ENCODE peak calls at places on chromosomes 13 and 19, in six cellular contexts. H is Panc1; J is ovary; I is GM23248; P is fibroblast of lung; R is CD8-positive, alpha-beta T cell. L is an unnamed sample.

GRCh38 chr19:6239401-6239844 is 40.4 kb downstream of the MLLT1 start:
- DNase-seq in P (no peak), I (peak; percentile 85), R (no peak), J (peak; percentile 62), H (no peak), L (no peak)

GRCh38 chr13:95641291-95641811 is 3.2 kb downstream of the DZIP1 start:
- DNase-seq in J (peak; percentile 48), I (peak; percentile 33), H (no peak), P (no peak), R (no peak), L (peak; percentile 49)

GRCh38 chr19:19338082-19338481 is 17.5 kb downstream of the MAU2 start:
- DNase-seq in H (no peak), R (no peak), I (peak; percentile 78), P (peak; percentile 18), J (no peak), L (no peak)

GRCh38 chr19:37197768-37198167 is 12.6 kb downstream of the ZNF585B start:
- DNase-seq in H (no peak), R (no peak), I (no peak), J (no peak), P (no peak), L (no peak)

GRCh38 chr13:112105244-112105681 is 38.3 kb downstream of the SOX1 start:
- DNase-seq in P (no peak), H (no peak), J (no peak), R (no peak), I (no peak), L (no peak)

GRCh38 chr13:79271616-79272015 is 134.4 kb downstream of the RBM26 start:
- DNase-seq in J (no peak), I (no peak), P (no peak), H (no peak), R (no peak), L (no peak)

GRCh38 chr13:36476661-36477060 is 44.4 kb downstream of the CCNA1 start:
- DNase-seq in P (no peak), R (no peak), I (no peak), J (no peak), H (no peak), L (no peak)

GRCh38 chr19:51807925-51808324 is 13.0 kb downstream of the FPR3 start:
- DNase-seq in P (no peak), H (no peak), J (no peak), I (no peak), R (no peak), L (no peak)

GRCh38 chr19:1130801-1131717 is 27.3 kb downstream of the GPX4 start:
- DNase-seq in H (no peak), I (peak; percentile 55), P (no peak), J (no peak), R (peak; percentile 28), L (no peak)

GRCh38 chr19:9958451-9958850 is 22.1 kb upstream of the OLFM2 start:
- DNase-seq in H (no peak), R (no peak), I (peak; percentile 93), J (no peak), P (peak; percentile 85), L (no peak)

GRCh38 chr13:95154441-95154886 is 146.8 kb downstream of the ABCC4 start:
- DNase-seq in H (no peak), J (no peak), R (no peak), P (peak; percentile 21), I (peak; percentile 38), L (no peak)

DNA sequence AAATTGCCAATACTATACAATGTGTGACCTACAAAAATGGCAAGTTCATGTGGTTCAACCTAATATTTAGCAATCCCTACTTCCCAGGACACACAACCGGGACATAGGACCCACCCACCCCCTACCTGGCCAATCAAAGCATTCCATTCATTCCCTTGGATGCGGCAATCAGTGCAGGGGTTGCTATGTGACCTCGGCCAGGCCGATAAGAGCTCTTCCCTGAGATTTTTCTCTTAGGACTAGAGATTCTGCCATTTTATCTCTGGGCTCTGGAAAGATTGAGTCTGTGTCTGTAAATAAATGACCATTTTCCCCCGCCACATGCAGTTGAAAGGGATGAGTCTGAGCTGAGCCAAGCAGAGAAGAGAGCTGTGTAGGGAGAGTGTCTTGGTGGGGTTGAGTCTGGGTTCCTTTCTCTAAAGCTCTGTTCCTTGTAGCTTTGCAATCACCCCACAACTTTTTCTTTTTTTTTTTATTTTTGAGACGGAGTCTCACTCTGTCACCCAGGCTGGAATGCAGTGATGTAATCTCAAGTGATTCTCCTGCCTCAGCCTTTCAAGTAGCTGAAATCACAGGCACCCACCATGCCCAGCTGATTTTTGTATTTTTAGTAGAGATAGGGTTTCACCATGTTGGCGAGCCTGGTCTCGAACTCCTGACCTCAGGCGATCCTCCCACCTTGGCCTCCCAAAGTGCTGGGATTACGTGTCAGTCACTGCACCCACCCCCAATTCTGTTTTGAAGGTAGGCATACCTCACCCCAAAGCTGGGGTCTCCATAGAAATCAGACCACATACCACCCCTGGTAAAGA is 7.4 kb downstream of the IFNL1 start:
- DNase-seq in H (no peak), R (no peak), I (no peak), J (no peak), P (no peak), L (no peak)
- H3K4me1 ChIP-seq in H (peaks cover 9% of the 10 kb centered on the region), R (peaks cover 8% of the 10 kb centered on the region), I (no peaks in the 10 kb centered on the region), J (no peaks in the 10 kb centered on the region), P (no peaks in the 10 kb centered on the region), L (no peaks in the 10 kb centered on the region)

DNA sequence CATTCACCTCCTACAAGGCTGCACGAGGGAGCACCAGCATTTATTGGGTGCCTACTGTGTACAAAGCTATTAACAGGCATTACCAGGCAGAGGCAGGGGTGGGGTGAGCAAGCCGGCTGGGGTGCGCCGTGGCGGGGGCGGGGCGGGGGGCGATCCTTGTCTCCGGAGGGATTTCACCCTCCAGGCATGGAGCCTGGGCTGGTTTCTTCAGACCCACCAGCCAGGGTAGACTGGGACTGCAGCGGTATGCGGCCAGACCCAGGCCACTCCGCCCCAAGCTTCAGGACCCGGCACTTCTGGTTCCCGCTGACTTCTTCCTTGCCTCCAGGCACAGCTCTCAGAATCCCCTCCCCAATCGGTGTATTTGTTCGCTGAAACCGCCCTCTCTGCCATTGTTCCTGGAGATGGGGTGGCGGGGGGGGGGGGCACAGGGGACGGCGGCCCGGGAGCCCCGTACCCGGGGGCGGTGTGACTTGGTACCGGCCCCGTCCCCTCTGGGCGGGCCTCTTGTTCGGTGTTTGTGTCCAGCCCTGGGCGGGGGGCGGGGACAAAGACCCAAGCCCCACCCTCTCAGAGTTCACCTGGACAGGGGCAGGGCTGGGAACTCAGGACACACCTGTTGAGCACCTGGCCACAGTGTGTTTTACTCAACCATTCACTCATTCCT is 14.4 kb downstream of the TJP3 start:
- DNase-seq in I (no peak), H (no peak), P (no peak), R (no peak), J (no peak), L (no peak)
- H3K27me3 ChIP-seq in I (peaks cover 19% of the 10 kb centered on the region), H (no peaks in the 10 kb centered on the region), P (peaks cover 23% of the 10 kb centered on the region), R (peaks cover 4% of the 10 kb centered on the region), J (peaks cover 2% of the 10 kb centered on the region), L (peaks cover 3% of the 10 kb centered on the region)

DNA sequence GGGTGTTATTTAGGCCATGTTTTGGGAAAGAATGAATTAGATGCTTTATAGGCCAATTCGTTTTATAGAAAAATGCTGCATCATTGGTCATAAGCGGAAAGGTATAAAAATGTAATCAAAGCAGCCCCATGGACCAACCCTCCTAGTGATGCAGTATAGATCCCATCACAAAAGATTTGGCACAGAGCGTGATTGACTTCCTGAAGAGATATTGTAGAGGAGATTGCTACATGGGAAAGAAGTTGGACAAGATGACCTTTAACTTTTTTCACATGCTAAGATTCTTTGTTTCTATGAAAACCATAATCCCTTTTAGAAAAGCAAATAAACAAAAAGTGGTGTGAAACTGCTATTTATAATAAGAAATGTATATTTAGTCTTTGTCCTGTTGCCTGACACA is 136.5 kb upstream of the FNDC3A start:
- DNase-seq in H (no peak), P (no peak), I (no peak), J (no peak), R (no peak), L (no peak)
- H3K4me1 ChIP-seq in H (no peaks in the 10 kb centered on the region), P (no peaks in the 10 kb centered on the region), I (no peaks in the 10 kb centered on the region), J (no peaks in the 10 kb centered on the region), R (no peaks in the 10 kb centered on the region), L (no peaks in the 10 kb centered on the region)

DNA sequence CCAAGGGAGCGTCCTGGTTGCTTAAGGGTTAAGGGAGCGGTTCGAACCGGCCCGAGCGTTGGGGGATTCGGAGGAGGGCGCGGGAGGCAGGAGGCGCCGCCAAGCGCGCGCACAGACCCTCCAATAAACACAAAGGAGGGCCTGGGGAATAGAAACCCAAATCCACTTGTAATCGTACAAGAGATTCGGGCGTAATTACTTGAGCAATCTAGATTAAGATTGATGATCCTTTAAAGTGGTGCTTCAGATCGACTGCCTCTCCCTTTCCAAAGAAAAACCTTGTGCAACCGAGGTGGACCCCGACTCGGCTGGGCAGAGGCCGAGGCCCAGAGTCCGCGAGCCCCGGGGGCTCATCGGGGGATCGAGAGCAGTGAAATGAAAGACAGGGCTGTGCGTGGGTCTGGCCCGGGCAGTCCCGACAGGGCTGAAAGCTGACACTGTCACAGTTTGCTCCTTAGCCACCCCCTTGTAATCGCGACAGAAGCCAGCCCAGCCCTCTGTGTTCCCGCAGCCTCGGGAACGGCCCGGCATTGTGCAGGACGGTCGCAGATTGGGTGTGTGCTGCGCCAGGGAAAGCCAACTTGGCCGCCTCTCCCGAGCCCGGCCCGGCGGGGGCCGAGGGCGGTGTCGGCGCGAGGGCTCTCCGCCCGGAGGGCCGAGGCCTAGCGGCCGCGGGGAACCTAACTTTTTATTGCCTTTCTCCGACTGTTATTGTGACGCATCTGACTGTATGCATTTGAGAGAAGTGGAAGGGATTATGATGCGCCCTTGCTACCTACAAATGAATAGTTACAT is 5.6 kb downstream of the MAB21L1 start:
- DNase-seq in R (no peak), H (no peak), I (peak; percentile 88), J (peak; percentile 71), P (peak; percentile 17), L (no peak)
- H3K27me3 ChIP-seq in R (peaks cover 36% of the 10 kb centered on the region), H (no peaks in the 10 kb centered on the region), I (no peaks in the 10 kb centered on the region), J (no peaks in the 10 kb centered on the region), P (no peaks in the 10 kb centered on the region), L (no peaks in the 10 kb centered on the region)

DNA sequence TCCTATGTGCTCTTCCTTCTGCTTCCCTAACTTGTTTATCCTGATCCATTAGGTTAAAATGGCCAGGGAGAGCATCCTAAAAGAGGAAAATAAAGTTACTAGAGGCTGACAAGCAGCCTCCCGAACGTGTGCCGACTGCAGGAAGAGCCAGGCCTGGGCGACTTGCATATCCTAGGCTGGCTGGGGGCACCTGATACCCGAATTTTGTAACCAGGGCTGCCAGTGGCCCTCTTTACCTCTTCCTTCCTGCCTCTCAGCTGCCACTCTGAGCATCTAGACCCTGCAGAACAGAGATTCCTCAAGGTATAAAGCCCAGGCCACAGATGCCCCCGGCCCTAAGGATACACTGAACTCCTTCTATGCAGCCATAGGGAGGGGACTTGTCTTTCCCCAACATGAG is 48.5 kb upstream of the KATNAL1 start:
- DNase-seq in J (no peak), H (no peak), P (no peak), R (no peak), I (no peak), L (no peak)
- H3K4me1 ChIP-seq in J (no peaks in the 10 kb centered on the region), H (no peaks in the 10 kb centered on the region), P (no peaks in the 10 kb centered on the region), R (peaks cover 18% of the 10 kb centered on the region), I (no peaks in the 10 kb centered on the region), L (peaks cover 4% of the 10 kb centered on the region)

GRCh38 chr19:40607898-40608621 is 6.9 kb downstream of the LTBP4 start:
- DNase-seq in P (no peak), R (no peak), I (no peak), H (no peak), J (no peak), L (no peak)
- H3K27me3 ChIP-seq in P (no peaks in the 10 kb centered on the region), R (no peaks in the 10 kb centered on the region), I (no peaks in the 10 kb centered on the region), H (no peaks in the 10 kb centered on the region), J (no peaks in the 10 kb centered on the region), L (no peaks in the 10 kb centered on the region)

L was measured in testis.